ENCODE peak calls at places on chromosomes 2 and 18, in nine cellular contexts. K is lung microvascular endothelial cell; O is breast epithelium; E is CD4-positive, alpha-beta T cell; V is fibroblast of mammary gland; L is NCI-H2029; G is Calu3; H is stomach; N is effector CD4-positive, alpha-beta T cell. C is an unnamed sample.

GRCh38 chr2:189312643-189313042 is 128.6 kb upstream of the WDR75 start:
- DNase-seq in K (no peak), O (no peak), E (no peak), V (no peak), L (no peak), G (no peak), H (no peak), N (no peak), C (no peak)

GRCh38 chr18:69686861-69687260 is 260.8 kb downstream of the CD226 start:
- DNase-seq in K (no peak), O (no peak), E (no peak), V (peak), L (no peak), G (no peak), H (no peak), N (no peak), C (no peak)

GRCh38 chr2:28665041-28665704 is 86.5 kb upstream of the PPP1CB start:
- DNase-seq in K (no peak), O (peak), E (no peak), V (peak), L (no peak), G (no peak), H (peak), N (no peak), C (no peak)

GRCh38 chr2:118296663-118297062 is 208.4 kb downstream of the INSIG2 start:
- DNase-seq in K (no peak), O (no peak), E (no peak), V (no peak), L (no peak), G (no peak), H (no peak), N (no peak), C (no peak)

GRCh38 chr2:28274911-28275685 is 117.6 kb upstream of the FOSL2 start:
- DNase-seq in K (peak), O (no peak), E (no peak), V (peak), L (no peak), G (peak), H (peak), N (no peak), C (no peak)

GRCh38 chr18:10365021-10365420 is 89.4 kb upstream of the APCDD1 start:
- DNase-seq in K (no peak), O (no peak), E (no peak), V (no peak), L (no peak), G (no peak), H (no peak), N (no peak), C (no peak)

GRCh38 chr2:74834806-74835755 is 1.2 kb downstream of the HK2 start:
- DNase-seq in K (peak), O (no peak), E (peak), V (peak), L (peak), G (peak), H (peak), N (peak), C (peak)

GRCh38 chr2:235433860-235434259 is 60.0 kb upstream of the AGAP1 start:
- DNase-seq in K (peak), O (peak), E (no peak), V (peak), L (peak), G (no peak), H (peak), N (no peak), C (no peak)

GRCh38 chr18:48024009-48024512 is 93.6 kb upstream of the SMAD2 start:
- DNase-seq in K (no peak), O (no peak), E (no peak), V (no peak), L (no peak), G (no peak), H (peak), N (no peak), C (no peak)

GRCh38 chr18:74012954-74013630 is 134.5 kb downstream of the FBXO15 start:
- DNase-seq in K (no peak), O (no peak), E (no peak), V (peak), L (no peak), G (no peak), H (no peak), N (no peak), C (no peak)

GRCh38 chr2:239329972-239330572 is 70.7 kb downstream of the HDAC4 start:
- DNase-seq in K (no peak), O (no peak), E (no peak), V (no peak), L (no peak), G (no peak), H (peak), N (no peak), C (no peak)

GRCh38 chr2:60822987-60823386 is 58.4 kb upstream of the REL start:
- DNase-seq in K (no peak), O (no peak), E (no peak), V (no peak), L (no peak), G (no peak), H (no peak), N (no peak), C (no peak)

GRCh38 chr2:227415538-227416424 is 28.0 kb upstream of the SCYGR1 start:
- DNase-seq in K (peak), O (no peak), E (no peak), V (peak), L (no peak), G (no peak), H (no peak), N (no peak), C (no peak)

GRCh38 chr2:149686677-149687427 is 99.3 kb upstream of the MMADHC start:
- DNase-seq in K (no peak), O (no peak), E (no peak), V (no peak), L (no peak), G (no peak), H (no peak), N (no peak), C (no peak)

GRCh38 chr2:165957030-165957675 is 3.6 kb upstream of the TTC21B start:
- DNase-seq in K (no peak), O (no peak), E (no peak), V (no peak), L (peak), G (no peak), H (no peak), N (no peak), C (no peak)

GRCh38 chr2:176464886-176465564 is 195.8 kb downstream of the MTX2 start:
- DNase-seq in K (no peak), O (no peak), E (no peak), V (no peak), L (no peak), G (no peak), H (no peak), N (no peak), C (no peak)

GRCh38 chr2:85861180-85861579 is 27.6 kb downstream of the ST3GAL5 start:
- DNase-seq in K (peak), O (no peak), E (no peak), V (no peak), L (no peak), G (no peak), H (no peak), N (no peak), C (no peak)

GRCh38 chr2:18132697-18133096 is 254.2 kb downstream of the KCNS3 start:
- DNase-seq in K (no peak), O (no peak), E (no peak), V (no peak), L (no peak), G (no peak), H (no peak), N (no peak), C (no peak)

C was measured in activated CD8-positive, alpha-beta memory T cell treated with anti-CD3 and anti-CD28 coated beads, Interleukin-2, amount 50 U/mL, for 4 hours.